ENCODE peak calls at places on chromosomes 13 and 19, in nine cellular contexts. P is HFF-Myc, D is upper lobe of left lung, C is RWPE1, M is GM12865, N is A549, E is AG09319, V is tibial nerve, X is lower lobe of right lung. R is an unnamed sample.

GRCh38 chr19:43759515-43759914 is 4.8 kb upstream of the SMG9 start:
- DNase-seq in P (peak), D (no peak), C (peak), M (peak), N (peak), E (no peak), V (no peak), X (no peak), R (no peak)

GRCh38 chr19:11252665-11253355 is 9.5 kb downstream of the DOCK6 start:
- DNase-seq in P (no peak), D (peak), C (no peak), M (no peak), N (no peak), E (no peak), V (no peak), X (no peak), R (no peak)

GRCh38 chr19:10290876-10291553 is 1.3 kb downstream of the ICAM5 start:
- DNase-seq in P (no peak), D (peak), C (peak), M (peak), N (no peak), E (no peak), V (no peak), X (peak), R (peak)

GRCh38 chr13:44437356-44438233 is 64.0 kb downstream of the SERP2 start:
- DNase-seq in P (no peak), D (no peak), C (no peak), M (peak), N (no peak), E (no peak), V (no peak), X (no peak), R (no peak)

GRCh38 chr13:93709511-93710244 is 483.1 kb downstream of the GPC6 start:
- DNase-seq in P (peak), D (no peak), C (no peak), M (no peak), N (no peak), E (peak), V (no peak), X (no peak), R (no peak)

GRCh38 chr19:57830071-57830602 is at the start of gene ZNF587B:
- DNase-seq in P (peak), D (no peak), C (no peak), M (no peak), N (no peak), E (no peak), V (peak), X (peak), R (peak)

GRCh38 chr13:65597839-65598818 is 1632.0 kb downstream of the PCDH9 start:
- DNase-seq in P (no peak), D (no peak), C (no peak), M (no peak), N (no peak), E (no peak), V (no peak), X (no peak), R (no peak)

GRCh38 chr19:55641376-55642152 is 762 bp downstream of the ZNF580 start:
- DNase-seq in P (no peak), D (no peak), C (no peak), M (peak), N (peak), E (no peak), V (no peak), X (no peak), R (no peak)

GRCh38 chr19:41263042-41263849 is 926 bp upstream of the HNRNPUL1 start:
- DNase-seq in P (peak), D (peak), C (peak), M (peak), N (peak), E (peak), V (peak), X (peak), R (peak)

GRCh38 chr13:18954254-18954653 is 227.4 kb downstream of the TUBA3C start:
- DNase-seq in P (no peak), D (peak), C (no peak), M (no peak), N (no peak), E (no peak), V (no peak), X (no peak), R (no peak)

GRCh38 chr19:1435378-1435989 is 2.7 kb upstream of the RPS15 start:
- DNase-seq in P (no peak), D (peak), C (no peak), M (no peak), N (no peak), E (no peak), V (no peak), X (no peak), R (no peak)

GRCh38 chr13:113781571-113781970 is 22.5 kb downstream of the TMEM255B start:
- DNase-seq in P (no peak), D (no peak), C (no peak), M (no peak), N (no peak), E (no peak), V (no peak), X (no peak), R (no peak)
- TF ChIP-seq CTCF in P (no peak), D (no peak), C (no peak), M (no peak), N (no peak), E (peak), V (no peak), X (no peak), R (no peak)

DNA sequence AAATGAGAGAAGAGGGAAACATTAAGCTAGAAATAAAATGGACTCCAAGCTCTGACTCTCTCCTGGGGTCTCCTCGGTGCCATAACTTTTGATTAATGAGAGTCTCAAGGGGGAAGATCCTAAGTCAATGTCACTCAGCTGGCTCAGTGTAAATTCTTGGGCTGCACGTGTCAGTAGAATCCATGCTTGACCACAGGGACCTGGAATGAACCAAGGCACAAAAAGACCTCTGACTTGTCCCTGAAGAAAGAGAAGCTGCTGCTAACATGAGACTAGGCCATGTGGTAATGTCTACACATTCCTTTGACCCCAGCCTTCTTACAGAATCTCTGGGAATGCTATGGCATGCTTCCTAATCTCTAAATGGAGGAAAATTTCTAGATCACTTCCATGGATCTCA is 152.2 kb upstream of the RFC3 start:
- DNase-seq in P (no peak), D (no peak), C (no peak), M (no peak), N (no peak), E (no peak), V (no peak), X (no peak), R (no peak)
- TF ChIP-seq CTCF in P (no peak), D (no peak), C (no peak), M (no peak), N (no peak), E (no peak), V (no peak), X (no peak), R (no peak)

DNA sequence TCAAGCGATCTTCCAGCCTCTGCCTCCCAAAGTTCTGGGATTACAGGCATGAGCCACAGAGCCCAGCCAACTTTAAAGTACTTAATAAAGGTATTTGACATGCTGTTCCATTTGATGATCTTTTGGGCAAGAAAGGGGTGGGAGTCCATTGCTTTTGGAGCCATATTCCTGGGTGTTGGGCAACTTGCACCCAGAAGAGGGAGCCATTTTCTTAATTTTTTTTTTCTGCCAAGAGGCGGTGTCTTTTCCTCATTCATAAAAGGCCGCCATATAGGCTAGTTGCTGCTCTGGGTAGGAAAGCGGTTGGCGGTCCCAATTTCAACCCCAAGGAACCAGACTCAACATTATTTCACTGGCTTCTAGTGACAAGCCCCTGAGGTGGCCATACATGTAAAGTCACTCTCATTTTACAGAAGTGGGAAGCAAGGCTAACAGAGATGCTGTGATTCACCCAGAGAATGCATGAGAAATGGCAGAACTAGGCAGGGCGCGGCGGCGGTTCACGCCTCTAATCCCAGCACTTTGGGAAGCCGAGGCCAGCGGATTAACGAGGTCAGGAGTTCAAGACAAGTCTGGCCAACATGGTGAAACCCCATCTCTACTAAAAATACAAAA is 139.6 kb downstream of the CACNA1A start:
- DNase-seq in P (peak), D (no peak), C (peak), M (peak), N (peak), E (no peak), V (no peak), X (no peak), R (no peak)
- TF ChIP-seq CTCF in P (peak), D (no peak), C (peak), M (peak), N (peak), E (peak), V (no peak), X (no peak), R (no peak)

GRCh38 chr13:111044087-111044830 is 70.9 kb upstream of the ARHGEF7 start:
- DNase-seq in P (no peak), D (no peak), C (no peak), M (no peak), N (no peak), E (no peak), V (no peak), X (no peak), R (no peak)

GRCh38 chr13:111042661-111043226 is 72.4 kb upstream of the ARHGEF7 start:
- DNase-seq in P (no peak), D (no peak), C (no peak), M (no peak), N (no peak), E (no peak), V (no peak), X (no peak), R (no peak)

GRCh38 chr13:111045170-111045569 is 69.9 kb upstream of the ARHGEF7 start:
- DNase-seq in P (no peak), D (no peak), C (no peak), M (no peak), N (no peak), E (no peak), V (no peak), X (no peak), R (no peak)

GRCh38 chr13:111040821-111041220 is 74.3 kb upstream of the ARHGEF7 start:
- DNase-seq in P (no peak), D (no peak), C (no peak), M (no peak), N (no peak), E (no peak), V (no peak), X (no peak), R (no peak)

GRCh38 chr13:111043575-111043982 is 71.5 kb upstream of the ARHGEF7 start:
- DNase-seq in P (peak), D (no peak), C (no peak), M (peak), N (no peak), E (no peak), V (no peak), X (no peak), R (no peak)
- TF ChIP-seq CTCF in P (no peak), D (no peak), C (no peak), M (no peak), N (no peak), E (no peak), V (no peak), X (no peak), R (no peak)

GRCh38 chr13:38228322-38228721 is 121.3 kb upstream of the UFM1 start:
- DNase-seq in P (no peak), D (no peak), C (no peak), M (no peak), N (no peak), E (no peak), V (no peak), X (no peak), R (no peak)
- TF ChIP-seq CTCF in P (no peak), D (no peak), C (no peak), M (no peak), N (no peak), E (no peak), V (no peak), X (no peak), R (no peak)

DNA sequence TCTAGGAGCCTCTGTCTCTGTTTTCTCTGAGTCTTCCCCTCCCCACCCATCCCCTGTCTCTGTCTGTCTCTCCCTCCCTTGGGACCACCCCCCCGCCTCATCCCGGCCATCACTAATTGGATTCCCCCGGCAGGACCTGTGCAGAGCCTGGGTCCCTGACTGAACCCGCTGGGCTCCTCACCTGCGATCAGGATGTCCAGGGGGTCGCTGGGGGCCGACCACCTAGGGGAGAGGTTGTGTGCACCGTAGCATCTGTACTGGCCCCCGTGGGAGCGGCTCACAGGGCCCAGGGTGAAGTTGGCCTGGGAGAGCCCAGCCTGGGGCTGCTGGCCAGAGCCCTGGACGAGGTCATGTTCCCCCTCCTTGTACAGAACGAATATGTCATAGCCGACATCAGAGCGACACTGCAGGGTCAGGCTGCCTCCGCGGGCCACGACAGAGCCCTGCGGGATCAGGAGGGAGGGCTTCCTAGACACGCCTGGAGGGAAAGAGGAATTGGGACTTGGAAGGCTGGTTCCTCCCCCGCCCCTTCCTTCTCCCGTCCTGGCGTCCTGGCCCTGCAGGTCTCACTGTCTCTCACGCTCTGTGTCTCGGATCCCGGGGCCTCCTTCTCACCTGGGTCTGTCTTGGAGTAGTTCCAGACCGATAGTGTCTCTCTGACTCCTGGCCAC is 1.8 kb downstream of the LILRB5 start:
- DNase-seq in P (no peak), D (no peak), C (no peak), M (no peak), N (no peak), E (no peak), V (no peak), X (no peak), R (no peak)
- TF ChIP-seq CTCF in P (no peak), D (no peak), C (no peak), M (no peak), N (no peak), E (no peak), V (no peak), X (no peak), R (no peak)

GRCh38 chr19:45333609-45334303 is 6.8 kb upstream of the KLC3 start:
- DNase-seq in P (no peak), D (no peak), C (no peak), M (no peak), N (no peak), E (no peak), V (no peak), X (no peak), R (no peak)

GRCh38 chr19:45340232-45340898 is at the start of gene KLC3:
- DNase-seq in P (no peak), D (peak), C (peak), M (no peak), N (peak), E (no peak), V (no peak), X (peak), R (no peak)

GRCh38 chr19:45340899-45341453 is 426 bp downstream of the KLC3 start:
- DNase-seq in P (no peak), D (peak), C (no peak), M (no peak), N (no peak), E (no peak), V (no peak), X (no peak), R (no peak)

GRCh38 chr19:45339629-45340028 is 921 bp upstream of the KLC3 start:
- DNase-seq in P (no peak), D (no peak), C (no peak), M (no peak), N (no peak), E (no peak), V (no peak), X (no peak), R (no peak)

DNA sequence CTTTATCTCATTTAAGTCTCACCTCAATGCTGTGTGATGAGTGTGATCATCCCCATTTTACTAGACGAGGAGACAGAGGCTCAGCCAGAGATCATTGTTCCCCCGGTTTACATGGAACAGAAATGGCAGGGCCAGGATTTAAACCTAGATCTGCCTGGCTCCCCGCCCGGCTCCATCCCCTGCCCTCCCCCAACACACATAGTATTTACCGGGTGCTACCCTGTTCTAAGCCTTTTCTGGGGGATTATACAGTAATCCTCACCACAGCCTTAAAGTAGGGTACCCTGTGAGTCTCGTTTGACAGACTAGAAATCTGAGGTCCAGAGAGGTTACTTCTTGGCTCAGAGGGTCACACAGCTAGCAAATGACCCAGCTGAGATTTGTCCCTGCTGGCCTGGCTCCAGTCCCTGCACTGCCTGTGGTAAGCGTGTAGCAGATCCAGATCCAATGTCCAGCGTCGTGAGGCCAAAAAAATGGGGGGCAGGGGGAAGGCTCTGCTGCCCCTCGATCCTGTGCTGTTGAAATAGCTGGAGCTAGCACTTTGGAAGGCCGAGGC is 3.8 kb upstream of the KLC3 start:
- DNase-seq in P (no peak), D (no peak), C (no peak), M (no peak), N (no peak), E (no peak), V (no peak), X (no peak), R (no peak)
- TF ChIP-seq CTCF in P (no peak), D (no peak), C (no peak), M (no peak), N (no peak), E (no peak), V (no peak), X (no peak), R (no peak)

GRCh38 chr19:48342841-48343540 is 17.6 kb downstream of the EMP3 start:
- DNase-seq in P (no peak), D (no peak), C (peak), M (no peak), N (peak), E (no peak), V (no peak), X (no peak), R (no peak)
- TF ChIP-seq CTCF in P (no peak), D (no peak), C (no peak), M (no peak), N (no peak), E (no peak), V (no peak), X (no peak), R (no peak)

GRCh38 chr13:110156186-110157065 is 150.5 kb downstream of the COL4A1 start:
- DNase-seq in P (no peak), D (no peak), C (no peak), M (no peak), N (no peak), E (no peak), V (no peak), X (no peak), R (no peak)
- TF ChIP-seq CTCF in P (no peak), D (no peak), C (no peak), M (no peak), N (no peak), E (no peak), V (no peak), X (no peak), R (no peak)